ENCODE peak calls at places on chromosomes 16 and 17, in seven cellular contexts. One of them, this sample, is unnamed.

GRCh38 chr17:17228521-17229279 is 8.3 kb downstream of the FLCN start:
- DNase-seq in GM13976: no peak
- DNase-seq in activated CD4-positive, alpha-beta memory T cell treated with anti-CD3 and anti-CD28 coated beads, Interleukin-2, amount 10 ng/mL, durations not matched to agents 7 days and 5 days: no peak
- DNase-seq in cardiac muscle cell: no peak
- DNase-seq in stimulated activated CD8-positive, alpha-beta memory T cell treated with anti-CD3 and anti-CD28 coated beads, Interleukin-4, amount 100 ng/mL, for 24 hours: no peak
- DNase-seq in neural progenitor cell: no peak
- DNase-seq in fibroblast of the conjunctiva: no peak
- DNase-seq in this sample: no peak

GRCh38 chr17:63622571-63623390 is 564 bp downstream of the MAP3K3 start:
- DNase-seq in GM13976: peak; percentile 80
- DNase-seq in activated CD4-positive, alpha-beta memory T cell treated with anti-CD3 and anti-CD28 coated beads, Interleukin-2, amount 10 ng/mL, durations not matched to agents 7 days and 5 days: peak; percentile 66
- DNase-seq in cardiac muscle cell: peak; percentile 83
- DNase-seq in stimulated activated CD8-positive, alpha-beta memory T cell treated with anti-CD3 and anti-CD28 coated beads, Interleukin-4, amount 100 ng/mL, for 24 hours: peak; percentile 49
- DNase-seq in neural progenitor cell: peak; percentile 87
- DNase-seq in fibroblast of the conjunctiva: no peak
- DNase-seq in this sample: peak; percentile 92

GRCh38 chr16:79601092-79601977 is 798 bp upstream of the MAF start:
- DNase-seq in GM13976: peak; percentile 33
- DNase-seq in activated CD4-positive, alpha-beta memory T cell treated with anti-CD3 and anti-CD28 coated beads, Interleukin-2, amount 10 ng/mL, durations not matched to agents 7 days and 5 days: peak; percentile 50
- DNase-seq in cardiac muscle cell: peak; percentile 80
- DNase-seq in stimulated activated CD8-positive, alpha-beta memory T cell treated with anti-CD3 and anti-CD28 coated beads, Interleukin-4, amount 100 ng/mL, for 24 hours: no peak
- DNase-seq in neural progenitor cell: peak; percentile 62
- DNase-seq in fibroblast of the conjunctiva: no peak
- DNase-seq in this sample: peak; percentile 33

GRCh38 chr17:9021158-9021984 is at the start of gene NTN1:
- DNase-seq in GM13976: peak; percentile 88
- DNase-seq in activated CD4-positive, alpha-beta memory T cell treated with anti-CD3 and anti-CD28 coated beads, Interleukin-2, amount 10 ng/mL, durations not matched to agents 7 days and 5 days: peak; percentile 41
- DNase-seq in cardiac muscle cell: peak; percentile 69
- DNase-seq in stimulated activated CD8-positive, alpha-beta memory T cell treated with anti-CD3 and anti-CD28 coated beads, Interleukin-4, amount 100 ng/mL, for 24 hours: peak; percentile 55
- DNase-seq in neural progenitor cell: peak; percentile 83
- DNase-seq in fibroblast of the conjunctiva: no peak
- DNase-seq in this sample: peak; percentile 35

GRCh38 chr17:16593356-16594102 is 24.5 kb upstream of the ZNF287 start:
- DNase-seq in GM13976: no peak
- DNase-seq in activated CD4-positive, alpha-beta memory T cell treated with anti-CD3 and anti-CD28 coated beads, Interleukin-2, amount 10 ng/mL, durations not matched to agents 7 days and 5 days: no peak
- DNase-seq in cardiac muscle cell: no peak
- DNase-seq in stimulated activated CD8-positive, alpha-beta memory T cell treated with anti-CD3 and anti-CD28 coated beads, Interleukin-4, amount 100 ng/mL, for 24 hours: no peak
- DNase-seq in neural progenitor cell: no peak
- DNase-seq in fibroblast of the conjunctiva: peak; percentile 3
- DNase-seq in this sample: no peak

GRCh38 chr17:45902892-45903346 is 8.6 kb downstream of the MAPT start:
- DNase-seq in GM13976: no peak
- DNase-seq in activated CD4-positive, alpha-beta memory T cell treated with anti-CD3 and anti-CD28 coated beads, Interleukin-2, amount 10 ng/mL, durations not matched to agents 7 days and 5 days: no peak
- DNase-seq in cardiac muscle cell: no peak
- DNase-seq in stimulated activated CD8-positive, alpha-beta memory T cell treated with anti-CD3 and anti-CD28 coated beads, Interleukin-4, amount 100 ng/mL, for 24 hours: no peak
- DNase-seq in neural progenitor cell: no peak
- DNase-seq in fibroblast of the conjunctiva: no peak
- DNase-seq in this sample: peak; percentile 24

GRCh38 chr16:89749637-89750036 is 28.3 kb downstream of the ZNF276 start:
- DNase-seq in GM13976: no peak
- DNase-seq in activated CD4-positive, alpha-beta memory T cell treated with anti-CD3 and anti-CD28 coated beads, Interleukin-2, amount 10 ng/mL, durations not matched to agents 7 days and 5 days: no peak
- DNase-seq in cardiac muscle cell: peak; percentile 9
- DNase-seq in stimulated activated CD8-positive, alpha-beta memory T cell treated with anti-CD3 and anti-CD28 coated beads, Interleukin-4, amount 100 ng/mL, for 24 hours: no peak
- DNase-seq in neural progenitor cell: no peak
- DNase-seq in fibroblast of the conjunctiva: no peak
- DNase-seq in this sample: no peak

GRCh38 chr17:57918017-57918895 is 37.0 kb downstream of the CUEDC1 start:
- DNase-seq in GM13976: no peak
- DNase-seq in activated CD4-positive, alpha-beta memory T cell treated with anti-CD3 and anti-CD28 coated beads, Interleukin-2, amount 10 ng/mL, durations not matched to agents 7 days and 5 days: no peak
- DNase-seq in cardiac muscle cell: no peak
- DNase-seq in stimulated activated CD8-positive, alpha-beta memory T cell treated with anti-CD3 and anti-CD28 coated beads, Interleukin-4, amount 100 ng/mL, for 24 hours: no peak
- DNase-seq in neural progenitor cell: peak; percentile 44
- DNase-seq in fibroblast of the conjunctiva: no peak
- DNase-seq in this sample: peak; percentile 50

GRCh38 chr17:75574404-75575093 is 13.1 kb upstream of the MYO15B start:
- DNase-seq in GM13976: no peak
- DNase-seq in activated CD4-positive, alpha-beta memory T cell treated with anti-CD3 and anti-CD28 coated beads, Interleukin-2, amount 10 ng/mL, durations not matched to agents 7 days and 5 days: no peak
- DNase-seq in cardiac muscle cell: no peak
- DNase-seq in stimulated activated CD8-positive, alpha-beta memory T cell treated with anti-CD3 and anti-CD28 coated beads, Interleukin-4, amount 100 ng/mL, for 24 hours: no peak
- DNase-seq in neural progenitor cell: no peak
- DNase-seq in fibroblast of the conjunctiva: no peak
- DNase-seq in this sample: no peak

GRCh38 chr16:80019395-80019794 is 418.9 kb upstream of the MAF start:
- DNase-seq in GM13976: no peak
- DNase-seq in activated CD4-positive, alpha-beta memory T cell treated with anti-CD3 and anti-CD28 coated beads, Interleukin-2, amount 10 ng/mL, durations not matched to agents 7 days and 5 days: no peak
- DNase-seq in cardiac muscle cell: no peak
- DNase-seq in stimulated activated CD8-positive, alpha-beta memory T cell treated with anti-CD3 and anti-CD28 coated beads, Interleukin-4, amount 100 ng/mL, for 24 hours: no peak
- DNase-seq in neural progenitor cell: no peak
- DNase-seq in fibroblast of the conjunctiva: no peak
- DNase-seq in this sample: no peak

GRCh38 chr16:89670496-89671431 is 13.1 kb downstream of the SPATA33 start:
- DNase-seq in GM13976: no peak
- DNase-seq in activated CD4-positive, alpha-beta memory T cell treated with anti-CD3 and anti-CD28 coated beads, Interleukin-2, amount 10 ng/mL, durations not matched to agents 7 days and 5 days: no peak
- DNase-seq in cardiac muscle cell: no peak
- DNase-seq in stimulated activated CD8-positive, alpha-beta memory T cell treated with anti-CD3 and anti-CD28 coated beads, Interleukin-4, amount 100 ng/mL, for 24 hours: no peak
- DNase-seq in neural progenitor cell: no peak
- DNase-seq in fibroblast of the conjunctiva: no peak
- DNase-seq in this sample: peak; percentile 43

GRCh38 chr16:59597269-59597668 is 863.2 kb upstream of the GOT2 start:
- DNase-seq in GM13976: no peak
- DNase-seq in activated CD4-positive, alpha-beta memory T cell treated with anti-CD3 and anti-CD28 coated beads, Interleukin-2, amount 10 ng/mL, durations not matched to agents 7 days and 5 days: no peak
- DNase-seq in cardiac muscle cell: no peak
- DNase-seq in stimulated activated CD8-positive, alpha-beta memory T cell treated with anti-CD3 and anti-CD28 coated beads, Interleukin-4, amount 100 ng/mL, for 24 hours: no peak
- DNase-seq in neural progenitor cell: no peak
- DNase-seq in fibroblast of the conjunctiva: no peak
- DNase-seq in this sample: no peak

GRCh38 chr17:77726549-77726957 is 231.9 kb upstream of the TNRC6C start:
- DNase-seq in GM13976: no peak
- DNase-seq in activated CD4-positive, alpha-beta memory T cell treated with anti-CD3 and anti-CD28 coated beads, Interleukin-2, amount 10 ng/mL, durations not matched to agents 7 days and 5 days: peak; percentile 12
- DNase-seq in cardiac muscle cell: no peak
- DNase-seq in stimulated activated CD8-positive, alpha-beta memory T cell treated with anti-CD3 and anti-CD28 coated beads, Interleukin-4, amount 100 ng/mL, for 24 hours: no peak
- DNase-seq in neural progenitor cell: no peak
- DNase-seq in fibroblast of the conjunctiva: no peak
- DNase-seq in this sample: no peak

GRCh38 chr17:32780721-32781120 is 96.2 kb downstream of the MYO1D start:
- DNase-seq in GM13976: no peak
- DNase-seq in activated CD4-positive, alpha-beta memory T cell treated with anti-CD3 and anti-CD28 coated beads, Interleukin-2, amount 10 ng/mL, durations not matched to agents 7 days and 5 days: no peak
- DNase-seq in cardiac muscle cell: no peak
- DNase-seq in stimulated activated CD8-positive, alpha-beta memory T cell treated with anti-CD3 and anti-CD28 coated beads, Interleukin-4, amount 100 ng/mL, for 24 hours: no peak
- DNase-seq in neural progenitor cell: no peak
- DNase-seq in fibroblast of the conjunctiva: no peak
- DNase-seq in this sample: no peak

GRCh38 chr17:81517339-81518112 is 4.9 kb upstream of the ACTG1 start:
- DNase-seq in GM13976: peak; percentile 91
- DNase-seq in activated CD4-positive, alpha-beta memory T cell treated with anti-CD3 and anti-CD28 coated beads, Interleukin-2, amount 10 ng/mL, durations not matched to agents 7 days and 5 days: no peak
- DNase-seq in cardiac muscle cell: peak; percentile 14
- DNase-seq in stimulated activated CD8-positive, alpha-beta memory T cell treated with anti-CD3 and anti-CD28 coated beads, Interleukin-4, amount 100 ng/mL, for 24 hours: no peak
- DNase-seq in neural progenitor cell: peak; percentile 46
- DNase-seq in fibroblast of the conjunctiva: no peak
- DNase-seq in this sample: no peak

GRCh38 chr17:2551928-2552327 is 40.2 kb upstream of the METTL16 start:
- DNase-seq in GM13976: no peak
- DNase-seq in activated CD4-positive, alpha-beta memory T cell treated with anti-CD3 and anti-CD28 coated beads, Interleukin-2, amount 10 ng/mL, durations not matched to agents 7 days and 5 days: no peak
- DNase-seq in cardiac muscle cell: no peak
- DNase-seq in stimulated activated CD8-positive, alpha-beta memory T cell treated with anti-CD3 and anti-CD28 coated beads, Interleukin-4, amount 100 ng/mL, for 24 hours: no peak
- DNase-seq in neural progenitor cell: peak; percentile 95
- DNase-seq in fibroblast of the conjunctiva: no peak
- DNase-seq in this sample: no peak

GRCh38 chr17:2214047-2214717 is 89.4 kb downstream of the SMG6 start:
- DNase-seq in GM13976: no peak
- DNase-seq in activated CD4-positive, alpha-beta memory T cell treated with anti-CD3 and anti-CD28 coated beads, Interleukin-2, amount 10 ng/mL, durations not matched to agents 7 days and 5 days: no peak
- DNase-seq in cardiac muscle cell: peak; percentile 66
- DNase-seq in stimulated activated CD8-positive, alpha-beta memory T cell treated with anti-CD3 and anti-CD28 coated beads, Interleukin-4, amount 100 ng/mL, for 24 hours: no peak
- DNase-seq in neural progenitor cell: peak; percentile 43
- DNase-seq in fibroblast of the conjunctiva: no peak
- DNase-seq in this sample: peak; percentile 43

GRCh38 chr16:85172465-85173071 is 60.3 kb upstream of the CIBAR2 start:
- DNase-seq in GM13976: no peak
- DNase-seq in activated CD4-positive, alpha-beta memory T cell treated with anti-CD3 and anti-CD28 coated beads, Interleukin-2, amount 10 ng/mL, durations not matched to agents 7 days and 5 days: no peak
- DNase-seq in cardiac muscle cell: peak; percentile 60
- DNase-seq in stimulated activated CD8-positive, alpha-beta memory T cell treated with anti-CD3 and anti-CD28 coated beads, Interleukin-4, amount 100 ng/mL, for 24 hours: no peak
- DNase-seq in neural progenitor cell: peak; percentile 69
- DNase-seq in fibroblast of the conjunctiva: no peak
- DNase-seq in this sample: peak; percentile 87

GRCh38 chr17:45697076-45697475 is 87.0 kb upstream of the CRHR1 start:
- DNase-seq in GM13976: no peak
- DNase-seq in activated CD4-positive, alpha-beta memory T cell treated with anti-CD3 and anti-CD28 coated beads, Interleukin-2, amount 10 ng/mL, durations not matched to agents 7 days and 5 days: no peak
- DNase-seq in cardiac muscle cell: no peak
- DNase-seq in stimulated activated CD8-positive, alpha-beta memory T cell treated with anti-CD3 and anti-CD28 coated beads, Interleukin-4, amount 100 ng/mL, for 24 hours: no peak
- DNase-seq in neural progenitor cell: no peak
- DNase-seq in fibroblast of the conjunctiva: no peak
- DNase-seq in this sample: no peak

GRCh38 chr16:66886346-66886745 is 6.0 kb downstream of the PDP2 start:
- DNase-seq in GM13976: no peak
- DNase-seq in activated CD4-positive, alpha-beta memory T cell treated with anti-CD3 and anti-CD28 coated beads, Interleukin-2, amount 10 ng/mL, durations not matched to agents 7 days and 5 days: no peak
- DNase-seq in cardiac muscle cell: no peak
- DNase-seq in stimulated activated CD8-positive, alpha-beta memory T cell treated with anti-CD3 and anti-CD28 coated beads, Interleukin-4, amount 100 ng/mL, for 24 hours: no peak
- DNase-seq in neural progenitor cell: no peak
- DNase-seq in fibroblast of the conjunctiva: no peak
- DNase-seq in this sample: no peak

GRCh38 chr16:10562361-10562899 is 18.0 kb downstream of the EMP2 start:
- DNase-seq in GM13976: no peak
- DNase-seq in activated CD4-positive, alpha-beta memory T cell treated with anti-CD3 and anti-CD28 coated beads, Interleukin-2, amount 10 ng/mL, durations not matched to agents 7 days and 5 days: no peak
- DNase-seq in cardiac muscle cell: no peak
- DNase-seq in stimulated activated CD8-positive, alpha-beta memory T cell treated with anti-CD3 and anti-CD28 coated beads, Interleukin-4, amount 100 ng/mL, for 24 hours: no peak
- DNase-seq in neural progenitor cell: no peak
- DNase-seq in fibroblast of the conjunctiva: no peak
- DNase-seq in this sample: no peak

GRCh38 chr16:54707813-54708212 is 222.9 kb upstream of the IRX5 start:
- DNase-seq in GM13976: no peak
- DNase-seq in activated CD4-positive, alpha-beta memory T cell treated with anti-CD3 and anti-CD28 coated beads, Interleukin-2, amount 10 ng/mL, durations not matched to agents 7 days and 5 days: no peak
- DNase-seq in cardiac muscle cell: no peak
- DNase-seq in stimulated activated CD8-positive, alpha-beta memory T cell treated with anti-CD3 and anti-CD28 coated beads, Interleukin-4, amount 100 ng/mL, for 24 hours: no peak
- DNase-seq in neural progenitor cell: no peak
- DNase-seq in fibroblast of the conjunctiva: no peak
- DNase-seq in this sample: no peak

GRCh38 chr16:80463303-80463702 is 77.5 kb upstream of the DYNLRB2 start:
- DNase-seq in GM13976: no peak
- DNase-seq in activated CD4-positive, alpha-beta memory T cell treated with anti-CD3 and anti-CD28 coated beads, Interleukin-2, amount 10 ng/mL, durations not matched to agents 7 days and 5 days: no peak
- DNase-seq in cardiac muscle cell: no peak
- DNase-seq in stimulated activated CD8-positive, alpha-beta memory T cell treated with anti-CD3 and anti-CD28 coated beads, Interleukin-4, amount 100 ng/mL, for 24 hours: no peak
- DNase-seq in neural progenitor cell: no peak
- DNase-seq in fibroblast of the conjunctiva: no peak
- DNase-seq in this sample: no peak

This sample was measured in lung microvascular endothelial cell.